ENCODE peak calls at places on chromosomes 13 and 19, in six cellular contexts. M is epithelial cell of prostate; G is activated T-cell treated with anti-CD3 and anti-CD28 coated beads for 1 hour; Q is activated CD4-positive, alpha-beta memory T cell treated with anti-CD3 and anti-CD28 coated beads for 36 hours; C is AG20443; U is HS-5. Z is an unnamed sample.

GRCh38 chr13:33125821-33126570 is 109.8 kb downstream of the KL start:
- DNase-seq in M (peak; percentile 46), G (no peak), Q (no peak), C (peak; percentile 93), U (peak; percentile 80), Z (peak; percentile 86)

GRCh38 chr13:100529666-100530065 is 58.9 kb downstream of the GGACT start:
- DNase-seq in M (no peak), G (no peak), Q (no peak), C (no peak), U (no peak), Z (no peak)

GRCh38 chr13:93473441-93474270 is 247.0 kb downstream of the GPC6 start:
- DNase-seq in M (no peak), G (no peak), Q (no peak), C (no peak), U (no peak), Z (no peak)

GRCh38 chr13:45718992-45719391 is 16.9 kb downstream of the CBY2 start:
- DNase-seq in M (no peak), G (no peak), Q (no peak), C (peak; percentile 40), U (peak; percentile 2), Z (no peak)

GRCh38 chr19:55606471-55606787 is 982 bp downstream of the ZNF865 start:
- DNase-seq in M (no peak), G (no peak), Q (no peak), C (no peak), U (no peak), Z (no peak)

GRCh38 chr19:38434549-38435051 is 1.1 kb downstream of the RYR1 start:
- DNase-seq in M (no peak), G (no peak), Q (no peak), C (no peak), U (no peak), Z (no peak)

GRCh38 chr19:41910992-41911888 is 17.0 kb downstream of the ERFL start:
- DNase-seq in M (no peak), G (no peak), Q (no peak), C (no peak), U (no peak), Z (no peak)

GRCh38 chr13:26628706-26629105 is 71.2 kb downstream of the WASF3 start:
- DNase-seq in M (no peak), G (no peak), Q (no peak), C (peak; percentile 27), U (no peak), Z (peak; percentile 30)

GRCh38 chr19:5091576-5092215 is 122.8 kb downstream of the KDM4B start:
- DNase-seq in M (no peak), G (no peak), Q (no peak), C (peak; percentile 30), U (no peak), Z (no peak)

GRCh38 chr19:35533201-35533821 is at the start of gene GAPDHS:
- DNase-seq in M (no peak), G (no peak), Q (no peak), C (peak; percentile 40), U (no peak), Z (no peak)

GRCh38 chr19:5452594-5453565 is 2.3 kb upstream of the ZNRF4 start:
- DNase-seq in M (no peak), G (no peak), Q (no peak), C (no peak), U (no peak), Z (no peak)

GRCh38 chr13:76643596-76643995 is 242.6 kb downstream of the KCTD12 start:
- DNase-seq in M (no peak), G (no peak), Q (no peak), C (no peak), U (no peak), Z (no peak)

GRCh38 chr13:112876305-112877000 is 92.6 kb upstream of the MCF2L start:
- DNase-seq in M (no peak), G (no peak), Q (no peak), C (no peak), U (no peak), Z (no peak)

GRCh38 chr19:46296722-46297431 is at the start of gene HIF3A:
- DNase-seq in M (no peak), G (no peak), Q (no peak), C (peak; percentile 18), U (no peak), Z (no peak)

GRCh38 chr19:47494729-47495128 is 10.7 kb upstream of the KPTN start:
- DNase-seq in M (no peak), G (no peak), Q (no peak), C (no peak), U (no peak), Z (no peak)

GRCh38 chr13:47426126-47426849 is 529.4 kb upstream of the HTR2A start:
- DNase-seq in M (peak; percentile 3), G (no peak), Q (no peak), C (peak; percentile 74), U (peak; percentile 14), Z (peak; percentile 12)

GRCh38 chr13:84896128-84896527 is 903.1 kb downstream of the SLITRK6 start:
- DNase-seq in M (no peak), G (no peak), Q (peak; percentile 47), C (peak; percentile 26), U (peak; percentile 3), Z (peak; percentile 45)

GRCh38 chr13:33509642-33510229 is 224.2 kb upstream of the STARD13 start:
- DNase-seq in M (peak; percentile 34), G (no peak), Q (no peak), C (peak; percentile 67), U (no peak), Z (no peak)

GRCh38 chr13:110711778-110712070 is 1.8 kb upstream of the ING1 start:
- DNase-seq in M (no peak), G (no peak), Q (no peak), C (no peak), U (no peak), Z (no peak)

GRCh38 chr13:98741741-98742435 is 10.6 kb downstream of the SLC15A1 start:
- DNase-seq in M (no peak), G (no peak), Q (no peak), C (peak; percentile 66), U (no peak), Z (no peak)

GRCh38 chr19:5969476-5969875 is 8.5 kb downstream of the RANBP3 start:
- DNase-seq in M (no peak), G (no peak), Q (no peak), C (no peak), U (no peak), Z (no peak)

GRCh38 chr13:81051873-81052272 is 710.9 kb upstream of the SPRY2 start:
- DNase-seq in M (no peak), G (no peak), Q (no peak), C (no peak), U (no peak), Z (no peak)

Z was measured in foreskin keratinocyte.